ENCODE peak calls at places on chromosomes 7 and 10, in six cellular contexts. R is HCT116, G is WTC11, A is GM12878, F is H1, O is K562. E is an unnamed sample.

GRCh38 chr10:90274721-90275468 is 573.5 kb downstream of the KIF20B start:
- DNase-seq in A (no peak), R (no peak), F (no peak), O (no peak), G (no peak), E (no peak)

GRCh38 chr10:125161570-125162139 is 1.3 kb upstream of the CTBP2 start:
- DNase-seq in F (no peak), R (no peak), G (no peak), O (no peak), A (no peak), E (no peak)

GRCh38 chr10:100715445-100716385 is 29.7 kb upstream of the PAX2 start:
- DNase-seq in F (no peak), O (no peak), A (no peak), G (peak; percentile 46), R (no peak), E (no peak)

GRCh38 chr7:147803625-147804024 is 786.9 kb upstream of the C7orf33 start:
- DNase-seq in O (no peak), G (no peak), A (no peak), R (no peak), F (no peak), E (no peak)

GRCh38 chr10:133276435-133277201 is at the start of gene ADAM8:
- DNase-seq in G (peak; percentile 87), A (no peak), O (peak; percentile 78), F (peak; percentile 25), R (no peak), E (no peak)

GRCh38 chr7:106887376-106887775 is 22.3 kb downstream of the PIK3CG start:
- DNase-seq in O (no peak), F (no peak), G (no peak), R (no peak), A (peak; percentile 25), E (no peak)

GRCh38 chr10:48464121-48464870 is 140.6 kb downstream of the ARHGAP22 start:
- DNase-seq in O (no peak), F (no peak), A (no peak), R (no peak), G (no peak), E (no peak)

GRCh38 chr10:48731141-48731540 is 46.5 kb downstream of the WDFY4 start:
- DNase-seq in G (no peak), R (no peak), O (no peak), A (no peak), F (no peak), E (no peak)

GRCh38 chr7:30164567-30164966 is 29.8 kb downstream of the MTURN start:
- DNase-seq in F (no peak), R (peak; percentile 33), O (peak; percentile 37), G (no peak), A (no peak), E (peak; percentile 60)

GRCh38 chr7:68841004-68841403 is 757.3 kb upstream of the AUTS2 start:
- DNase-seq in F (no peak), R (no peak), A (no peak), O (no peak), G (no peak), E (no peak)

GRCh38 chr7:150949564-150949963 is 28.6 kb downstream of the KCNH2 start:
- DNase-seq in F (no peak), G (no peak), O (no peak), R (no peak), A (no peak), E (no peak)

GRCh38 chr10:88786032-88786770 is 16.3 kb upstream of the LIPM start:
- DNase-seq in A (no peak), F (no peak), O (no peak), R (no peak), G (no peak), E (no peak)

GRCh38 chr7:93231264-93231663 is 902 bp upstream of the VPS50 start:
- DNase-seq in F (no peak), G (no peak), O (no peak), A (no peak), R (no peak), E (no peak)

GRCh38 chr7:138924551-138925225 is 56.5 kb downstream of the KIAA1549 start:
- DNase-seq in O (no peak), G (no peak), F (no peak), A (no peak), R (no peak), E (no peak)

GRCh38 chr10:26221571-26221970 is 5.0 kb downstream of the GAD2 start:
- DNase-seq in G (no peak), R (no peak), O (no peak), F (no peak), A (no peak), E (no peak)

GRCh38 chr10:15427836-15428414 is 56.8 kb upstream of the FAM171A1 start:
- DNase-seq in R (peak; percentile 35), G (no peak), F (no peak), A (no peak), O (peak; percentile 16), E (peak; percentile 41)

GRCh38 chr10:6346621-6347020 is 143.9 kb downstream of the PFKFB3 start:
- DNase-seq in A (no peak), G (no peak), F (no peak), O (no peak), R (no peak), E (no peak)

GRCh38 chr10:6348091-6348862 is 145.5 kb downstream of the PFKFB3 start:
- DNase-seq in F (no peak), R (no peak), G (no peak), A (peak; percentile 93), O (no peak), E (no peak)

GRCh38 chr10:6347391-6347951 is 144.7 kb downstream of the PFKFB3 start:
- DNase-seq in A (peak; percentile 12), O (no peak), R (no peak), F (no peak), G (no peak), E (no peak)

GRCh38 chr10:6343321-6344010 is 140.7 kb downstream of the PFKFB3 start:
- DNase-seq in R (no peak), A (no peak), F (no peak), G (no peak), O (no peak), E (no peak)

DNA sequence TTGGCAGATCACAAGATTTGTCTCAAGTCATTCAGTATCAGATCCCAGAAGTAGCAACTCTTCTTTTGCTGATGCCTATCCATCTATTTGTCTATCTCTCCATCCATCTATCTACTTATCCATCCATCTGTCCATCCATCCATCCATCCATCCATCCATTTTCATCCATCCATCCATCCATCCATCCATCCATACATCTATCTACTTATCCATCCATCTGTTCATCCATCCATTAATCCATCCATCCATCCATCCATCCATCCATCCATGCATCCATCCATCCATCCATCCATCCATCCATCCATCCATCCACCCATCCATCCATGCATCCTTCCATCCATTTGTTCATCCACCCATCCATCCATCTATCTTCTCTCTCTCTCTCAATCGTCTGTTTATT is 142.7 kb downstream of the PFKFB3 start:
- DNase-seq in A (no peak), F (no peak), G (no peak), O (no peak), R (no peak), E (no peak)
- TF ChIP-seq ATF3 in A (no peak), F (no peak), G (no peak), O (no peak), R (no peak), E (no peak)

DNA sequence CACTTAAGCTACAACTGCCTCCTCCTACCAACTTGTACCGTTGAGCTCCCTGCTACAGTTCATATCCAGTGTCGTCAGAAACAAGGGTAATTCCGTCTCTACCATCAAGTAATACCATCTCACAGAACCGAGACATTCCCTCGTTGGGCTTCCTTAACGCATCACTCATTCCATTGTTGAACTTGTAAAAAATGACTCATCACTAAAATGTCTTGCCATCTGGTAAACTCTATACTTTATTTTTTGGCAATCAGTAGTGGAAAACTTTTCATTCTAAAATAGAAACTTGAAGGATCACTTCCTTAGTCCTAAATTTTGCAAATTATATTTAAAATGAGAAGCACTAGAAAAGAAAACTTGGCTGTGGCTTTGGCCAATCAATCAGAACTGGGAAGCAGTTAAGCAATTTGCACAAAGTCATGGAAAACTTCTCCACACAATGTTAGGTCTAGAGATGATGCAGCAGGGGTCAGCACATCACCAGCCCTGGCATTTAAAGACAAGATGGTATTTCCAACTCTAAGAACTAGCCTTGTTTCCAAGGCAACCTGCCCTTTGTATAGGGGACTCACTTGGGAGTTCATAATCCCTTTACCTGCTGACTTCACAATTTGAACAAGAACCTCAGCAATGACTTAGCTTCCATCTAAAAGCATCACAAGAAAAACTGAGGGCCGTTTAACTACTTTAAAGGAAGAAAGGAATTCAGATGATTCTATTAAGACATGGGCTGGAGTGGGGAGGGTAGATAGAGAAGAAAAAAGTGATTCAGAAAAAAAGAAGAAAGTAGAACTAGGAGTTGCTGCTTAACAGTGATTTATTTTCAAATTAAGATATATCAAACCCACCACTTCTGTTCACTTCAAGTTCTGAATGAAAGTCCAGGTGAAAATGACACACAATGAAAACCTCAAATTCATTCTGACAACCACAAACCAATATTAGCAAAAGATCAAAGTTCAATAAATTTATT is 288.1 kb downstream of the PARD3 start:
- DNase-seq in F (peak; percentile 59), O (no peak), A (no peak), R (peak; percentile 65), G (no peak), E (no peak)
- TF ChIP-seq CTCF in F (peak; percentile 51), O (no peak), A (peak; percentile 44), R (peak; percentile 27), G (no peak), E (peak; percentile 14)

GRCh38 chr7:124113040-124113439 is 80.2 kb upstream of the TMEM229A start:
- DNase-seq in A (no peak), G (no peak), O (no peak), F (no peak), R (no peak), E (no peak)
- TF ChIP-seq ATF3 in A (no peak), G (no peak), O (no peak), F (no peak), R (no peak), E (no peak)

GRCh38 chr10:30762620-30763019 is 133.1 kb upstream of the LYZL2 start:
- DNase-seq in R (no peak), O (no peak), G (no peak), A (no peak), F (no peak), E (no peak)
- TF ChIP-seq CTCF in R (no peak), O (no peak), G (no peak), A (no peak), F (no peak), E (no peak)

DNA sequence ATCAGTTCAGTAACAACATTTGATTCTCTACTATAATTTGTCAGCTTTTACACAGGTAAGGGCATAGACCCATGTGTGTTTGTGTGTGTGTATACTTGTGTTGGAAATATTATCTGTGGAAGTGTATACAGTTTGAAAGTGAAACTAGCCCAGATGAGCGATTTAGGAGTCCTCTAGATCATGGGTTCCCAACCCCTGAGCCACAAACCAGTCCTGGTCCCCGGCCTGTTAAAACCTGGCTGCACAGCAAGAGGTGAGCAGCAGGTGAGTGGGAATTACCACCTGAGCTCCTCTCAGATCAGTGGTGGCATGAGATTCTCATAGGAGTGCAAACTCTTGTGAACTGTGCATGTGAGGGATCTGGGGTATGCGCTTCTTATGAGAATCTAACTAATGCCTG is 1221.5 kb upstream of the SORCS1 start:
- DNase-seq in A (no peak), G (no peak), O (no peak), R (no peak), F (no peak), E (no peak)
- TF ChIP-seq ATF3 in A (no peak), G (no peak), O (no peak), R (no peak), F (no peak), E (no peak)

E was measured in HepG2.